ENCODE peak calls at places on chromosomes 12 and 14, in seven cellular contexts. K is hepatocyte; N is neural crest cell; P is glutamatergic neuron; A is CD4-positive, alpha-beta T cell; D is progenitor cell of endocrine pancreas; F is activated CD8-positive, alpha-beta T cell treated with anti-CD3 and anti-CD28 coated beads for 36 hours. C is an unnamed sample.

GRCh38 chr14:100640481-100641273 is 53.5 kb upstream of the BEGAIN start:
- DNase-seq in P (no peak), A (peak), D (no peak), F (peak), N (no peak), K (no peak), C (no peak)

GRCh38 chr12:34298176-34298970 is 276.1 kb downstream of the ALG10 start:
- DNase-seq in D (no peak), A (no peak), K (no peak), F (no peak), P (no peak), N (no peak), C (no peak)

GRCh38 chr14:104799657-104800599 is 973 bp upstream of the ZBTB42 start:
- DNase-seq in P (peak), N (no peak), A (peak), K (peak), F (peak), D (peak), C (peak)

GRCh38 chr14:90573385-90574105 is 176.7 kb downstream of the CALM1 start:
- DNase-seq in P (no peak), K (no peak), N (no peak), F (no peak), A (no peak), D (no peak), C (no peak)

GRCh38 chr14:36067428-36068187 is 108.9 kb downstream of the PTCSC3 start:
- DNase-seq in N (no peak), D (no peak), P (no peak), F (no peak), K (no peak), A (no peak), C (no peak)

GRCh38 chr12:108691995-108692808 is 39.1 kb downstream of the CORO1C start:
- DNase-seq in A (no peak), P (no peak), N (peak), F (no peak), K (peak), D (no peak), C (no peak)

GRCh38 chr14:59595071-59595470 is 18.5 kb upstream of the CCDC175 start:
- DNase-seq in F (no peak), K (peak), D (no peak), A (no peak), P (no peak), N (no peak), C (no peak)

GRCh38 chr12:31985832-31986231 is 26.6 kb downstream of the RESF1 start:
- DNase-seq in F (no peak), D (no peak), K (no peak), N (no peak), A (no peak), P (no peak), C (no peak)

GRCh38 chr14:32414808-32415255 is 85.7 kb downstream of the AKAP6 start:
- DNase-seq in A (no peak), D (no peak), P (no peak), K (no peak), F (no peak), N (no peak), C (no peak)

GRCh38 chr12:125187148-125187733 is 122.0 kb downstream of the AACS start:
- DNase-seq in D (peak), A (no peak), P (peak), F (no peak), K (no peak), N (no peak), C (no peak)

GRCh38 chr14:60980811-60981625 is at the start of the genes SLC38A6 and TRMT5:
- DNase-seq in D (peak), P (peak), N (peak), K (peak), A (peak), F (peak), C (peak)

DNA sequence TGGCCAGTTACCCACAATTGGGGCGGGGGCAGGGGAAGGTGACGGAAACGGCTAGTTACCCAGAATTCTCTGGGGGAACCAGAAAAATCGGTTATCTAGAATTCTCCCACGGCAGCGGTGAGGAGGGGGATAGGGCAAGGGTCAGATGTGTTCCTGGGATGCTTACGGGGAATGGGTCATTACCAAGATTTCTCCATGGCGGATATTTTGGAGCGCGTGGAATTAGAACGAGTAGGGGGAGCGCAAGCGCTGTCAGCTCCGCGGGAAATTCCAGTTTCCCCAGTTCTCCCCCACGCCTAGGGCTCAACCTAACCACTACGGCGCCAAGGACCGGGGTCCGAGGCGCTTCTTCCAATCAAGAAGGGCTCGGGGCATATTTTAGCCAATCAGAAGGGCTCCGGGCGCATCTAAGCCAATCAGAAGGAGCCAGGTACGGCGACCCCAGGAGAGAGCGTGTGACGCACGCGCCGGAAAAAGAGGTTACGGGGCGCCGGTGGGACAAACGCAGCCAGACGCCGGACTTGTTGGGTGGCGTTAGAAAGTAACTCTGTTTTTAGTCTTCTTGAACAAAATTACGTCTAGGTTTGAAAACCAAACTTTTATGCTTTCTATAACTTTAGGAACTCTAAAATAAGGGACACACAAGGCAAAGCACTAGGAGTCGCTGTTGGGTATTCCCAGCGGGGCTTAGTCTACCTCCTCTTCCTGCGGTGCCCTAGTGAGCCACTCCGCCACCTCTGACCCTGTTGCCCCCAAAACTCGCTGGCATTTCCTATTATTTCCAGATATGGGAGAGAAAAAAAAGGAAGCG is at the start of gene PAN2:
- DNase-seq in D (peak), P (peak), N (peak), A (peak), K (peak), F (peak), C (peak)
- TF ChIP-seq CTCF in D (peak), P (peak), N (peak), A (peak), K (peak), F (peak), C (no peak)

DNA sequence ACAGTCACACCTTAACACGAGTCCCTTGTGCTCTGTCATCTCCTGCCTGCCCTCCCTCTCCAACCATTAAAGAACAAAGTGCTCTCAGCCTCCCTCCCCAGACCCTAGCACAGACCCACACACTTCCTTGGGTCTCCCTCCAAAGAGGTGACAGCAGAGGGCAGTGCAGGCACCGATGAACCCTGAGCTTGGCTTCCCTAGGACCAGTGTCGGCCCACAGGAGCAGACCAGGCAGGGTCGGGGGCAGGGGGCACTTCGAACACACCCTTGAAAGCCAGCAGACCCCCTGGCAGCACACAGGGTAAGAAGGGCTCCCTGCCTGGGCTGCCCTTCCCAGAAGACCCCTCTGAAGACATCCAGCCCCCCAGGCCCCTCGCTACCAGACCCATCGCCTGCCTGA is 7.0 kb downstream of the CDK2AP1 start:
- DNase-seq in A (no peak), K (no peak), N (peak), P (peak), F (peak), D (no peak), C (no peak)
- TF ChIP-seq CTCF in A (no peak), K (peak), N (no peak), P (no peak), F (no peak), D (no peak), C (no peak)

GRCh38 chr14:57879516-57879915 is 13.6 kb upstream of the SLC35F4 start:
- DNase-seq in A (no peak), K (no peak), D (no peak), N (no peak), F (no peak), P (no peak), C (no peak)

GRCh38 chr14:57889245-57889644 is 23.4 kb upstream of the SLC35F4 start:
- DNase-seq in K (peak), D (no peak), N (no peak), F (no peak), A (no peak), P (no peak), C (no peak)

GRCh38 chr14:57883061-57883460 is 17.2 kb upstream of the SLC35F4 start:
- DNase-seq in K (no peak), A (no peak), N (no peak), P (no peak), F (no peak), D (no peak), C (no peak)

GRCh38 chr14:57884175-57884574 is 18.3 kb upstream of the SLC35F4 start:
- DNase-seq in N (no peak), K (no peak), A (no peak), D (no peak), F (no peak), P (no peak), C (no peak)
- TF ChIP-seq CTCF in N (peak), K (peak), A (no peak), D (peak), F (no peak), P (peak), C (no peak)

DNA sequence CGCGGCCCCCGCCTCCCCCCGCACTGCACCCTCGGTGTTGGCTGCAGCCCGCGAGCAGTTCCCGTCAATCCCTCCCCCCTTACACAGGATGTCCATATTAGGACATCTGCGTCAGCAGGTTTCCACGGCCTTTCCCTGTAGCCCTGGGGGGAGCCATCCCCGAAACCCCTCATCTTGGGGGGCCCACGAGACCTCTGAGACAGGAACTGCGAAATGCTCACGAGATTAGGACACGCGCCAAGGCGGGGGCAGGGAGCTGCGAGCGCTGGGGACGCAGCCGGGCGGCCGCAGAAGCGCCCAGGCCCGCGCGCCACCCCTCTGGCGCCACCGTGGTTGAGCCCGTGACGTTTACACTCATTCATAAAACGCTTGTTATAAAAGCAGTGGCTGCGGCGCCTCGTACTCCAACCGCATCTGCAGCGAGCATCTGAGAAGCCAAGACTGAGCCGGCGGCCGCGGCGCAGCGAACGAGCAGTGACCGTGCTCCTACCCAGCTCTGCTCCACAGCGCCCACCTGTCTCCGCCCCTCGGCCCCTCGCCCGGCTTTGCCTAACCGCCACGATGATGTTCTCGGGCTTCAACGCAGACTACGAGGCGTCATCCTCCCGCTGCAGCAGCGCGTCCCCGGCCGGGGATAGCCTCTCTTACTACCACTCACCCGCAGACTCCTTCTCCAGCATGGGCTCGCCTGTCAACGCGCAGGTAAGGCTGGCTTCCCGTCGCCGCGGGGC is at the start of gene FOS:
- DNase-seq in A (peak), F (peak), N (peak), K (peak), D (peak), P (peak), C (peak)
- TF ChIP-seq CTCF in A (no peak), F (no peak), N (no peak), K (no peak), D (no peak), P (no peak), C (no peak)

GRCh38 chr14:71549421-71549820 is 382.8 kb upstream of the RGS6 start:
- DNase-seq in N (no peak), D (no peak), A (no peak), K (no peak), F (no peak), P (no peak), C (no peak)
- TF ChIP-seq CTCF in N (no peak), D (no peak), A (no peak), K (no peak), F (no peak), P (no peak), C (no peak)

GRCh38 chr12:5510251-5510805 is 78.4 kb downstream of the NTF3 start:
- DNase-seq in K (no peak), A (no peak), P (no peak), D (no peak), F (no peak), N (no peak), C (no peak)

GRCh38 chr12:5513406-5513805 is 81.5 kb downstream of the NTF3 start:
- DNase-seq in F (no peak), K (no peak), A (no peak), N (no peak), P (no peak), D (peak), C (no peak)

GRCh38 chr12:5512585-5512970 is 80.7 kb downstream of the NTF3 start:
- DNase-seq in N (no peak), D (peak), F (no peak), P (no peak), K (no peak), A (no peak), C (no peak)

GRCh38 chr12:5511256-5511643 is 79.3 kb downstream of the NTF3 start:
- DNase-seq in D (no peak), A (no peak), K (no peak), P (no peak), N (no peak), F (no peak), C (no peak)

GRCh38 chr12:5511644-5512584 is 80.0 kb downstream of the NTF3 start:
- DNase-seq in F (peak), N (peak), P (no peak), D (peak), A (no peak), K (peak), C (no peak)
- TF ChIP-seq CTCF in F (peak), N (peak), P (no peak), D (peak), A (no peak), K (peak), C (no peak)

GRCh38 chr14:77032854-77033621 is 4.5 kb upstream of the IRF2BPL start:
- DNase-seq in P (peak), A (peak), F (peak), N (peak), K (peak), D (peak), C (peak)
- TF ChIP-seq CTCF in P (no peak), A (no peak), F (peak), N (no peak), K (peak), D (no peak), C (no peak)

GRCh38 chr14:75926431-75926830 is 55.4 kb downstream of the TGFB3 start:
- DNase-seq in K (no peak), N (no peak), P (no peak), D (no peak), F (no peak), A (no peak), C (no peak)
- TF ChIP-seq CTCF in K (no peak), N (peak), P (peak), D (peak), F (no peak), A (no peak), C (no peak)

GRCh38 chr12:96054262-96054645 is 18.9 kb upstream of the LTA4H start:
- DNase-seq in P (no peak), A (no peak), D (no peak), K (no peak), F (no peak), N (no peak), C (no peak)

GRCh38 chr12:96051756-96052155 is 16.4 kb upstream of the LTA4H start:
- DNase-seq in P (no peak), A (no peak), K (no peak), N (no peak), D (no peak), F (no peak), C (no peak)

GRCh38 chr12:96056646-96057455 is 21.5 kb upstream of the LTA4H start:
- DNase-seq in N (no peak), A (no peak), F (no peak), P (no peak), D (no peak), K (no peak), C (no peak)

GRCh38 chr12:96050139-96050538 is 14.8 kb upstream of the LTA4H start:
- DNase-seq in K (no peak), P (no peak), A (no peak), F (no peak), D (no peak), N (no peak), C (no peak)

DNA sequence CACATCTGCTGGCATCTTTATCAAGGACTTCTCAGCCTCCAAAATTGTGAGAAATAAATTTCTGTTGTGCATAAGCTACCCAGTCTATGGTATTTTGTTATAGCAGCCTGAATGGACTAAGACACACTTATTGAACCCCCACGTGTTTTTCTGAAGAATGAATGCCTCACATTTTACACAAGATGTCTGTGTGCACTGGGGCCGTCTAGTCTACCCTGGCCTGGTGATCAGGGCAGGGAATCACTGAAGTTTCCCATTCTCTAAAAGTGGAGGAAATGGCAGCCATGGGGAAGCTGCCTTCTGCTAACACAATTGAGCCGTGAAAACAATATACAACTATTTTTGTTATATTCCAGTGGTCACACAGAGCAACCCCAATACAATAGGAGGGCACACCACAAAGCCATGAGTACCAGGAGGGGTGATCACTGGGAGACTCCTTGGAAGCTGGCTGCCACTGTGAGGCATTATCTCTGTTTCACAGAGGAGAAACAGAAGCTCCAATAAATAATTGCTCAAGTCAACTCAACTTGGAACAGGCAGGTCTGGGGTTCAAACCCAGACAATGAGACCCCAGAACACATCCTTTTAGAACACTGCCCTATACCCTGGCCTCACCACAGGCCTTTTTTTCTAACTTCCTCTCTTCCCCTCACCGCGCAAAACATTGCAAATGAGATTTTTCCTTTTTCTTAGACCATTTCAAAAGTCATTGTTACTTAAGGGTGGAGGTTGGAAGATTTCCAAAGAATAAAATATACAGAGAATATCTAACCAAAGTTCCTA is 18.3 kb upstream of the LTA4H start:
- DNase-seq in D (no peak), F (no peak), N (no peak), A (no peak), P (no peak), K (no peak), C (no peak)
- TF ChIP-seq CTCF in D (no peak), F (no peak), N (no peak), A (no peak), P (no peak), K (no peak), C (no peak)

C was measured in activated B cell treated with CpG ODN at 0.5 μM for 24 hours.